ENCODE peak calls at places on chromosomes 4 and X, in seven cellular contexts. One of them, this sample, is unnamed.

GRCh38 chrX:45515262-45516215 is 314.9 kb upstream of the DIPK2B start:
- DNase-seq in HCT116: peak
- DNase-seq in MM.1S: peak
- DNase-seq in PC-3: peak
- DNase-seq in GM23338: peak
- DNase-seq in neural progenitor cell: peak
- DNase-seq in GM23248: peak
- DNase-seq in this sample: peak

GRCh38 chrX:17882680-17883079 is 21.6 kb upstream of the RAI2 start:
- DNase-seq in HCT116: no peak
- DNase-seq in MM.1S: no peak
- DNase-seq in PC-3: peak
- DNase-seq in GM23338: no peak
- DNase-seq in neural progenitor cell: no peak
- DNase-seq in GM23248: no peak
- DNase-seq in this sample: no peak

GRCh38 chr4:152166567-152166966 is 369.3 kb downstream of the FBXW7 start:
- DNase-seq in HCT116: no peak
- DNase-seq in MM.1S: no peak
- DNase-seq in PC-3: no peak
- DNase-seq in GM23338: peak
- DNase-seq in neural progenitor cell: peak
- DNase-seq in GM23248: peak
- DNase-seq in this sample: peak

GRCh38 chrX:100484971-100485370 is 74.9 kb upstream of the PCDH19 start:
- DNase-seq in HCT116: no peak
- DNase-seq in MM.1S: no peak
- DNase-seq in PC-3: no peak
- DNase-seq in GM23338: peak
- DNase-seq in neural progenitor cell: no peak
- DNase-seq in GM23248: no peak
- DNase-seq in this sample: no peak

GRCh38 chrX:151359931-151360871 is 36.8 kb upstream of the VMA21 start:
- DNase-seq in HCT116: no peak
- DNase-seq in MM.1S: peak
- DNase-seq in PC-3: peak
- DNase-seq in GM23338: peak
- DNase-seq in neural progenitor cell: peak
- DNase-seq in GM23248: peak
- DNase-seq in this sample: peak

GRCh38 chrX:103879339-103879738 is 47.3 kb upstream of the RAB9B start:
- DNase-seq in HCT116: no peak
- DNase-seq in MM.1S: no peak
- DNase-seq in PC-3: peak
- DNase-seq in GM23338: no peak
- DNase-seq in neural progenitor cell: no peak
- DNase-seq in GM23248: peak
- DNase-seq in this sample: no peak

GRCh38 chr4:52659722-52660261 is 691 bp upstream of the USP46 start:
- DNase-seq in HCT116: no peak
- DNase-seq in MM.1S: no peak
- DNase-seq in PC-3: peak
- DNase-seq in GM23338: peak
- DNase-seq in neural progenitor cell: peak
- DNase-seq in GM23248: peak
- DNase-seq in this sample: peak

GRCh38 chr4:6152879-6153705 is 47.3 kb downstream of the JAKMIP1 start:
- DNase-seq in HCT116: no peak
- DNase-seq in MM.1S: no peak
- DNase-seq in PC-3: no peak
- DNase-seq in GM23338: no peak
- DNase-seq in neural progenitor cell: no peak
- DNase-seq in GM23248: no peak
- DNase-seq in this sample: no peak

GRCh38 chrX:143635915-143636314 is at the start of gene SLITRK4:
- DNase-seq in HCT116: no peak
- DNase-seq in MM.1S: no peak
- DNase-seq in PC-3: peak
- DNase-seq in GM23338: peak
- DNase-seq in neural progenitor cell: peak
- DNase-seq in GM23248: no peak
- DNase-seq in this sample: peak

GRCh38 chrX:75155830-75156525 is at the start of gene ABCB7:
- DNase-seq in HCT116: peak
- DNase-seq in MM.1S: peak
- DNase-seq in PC-3: peak
- DNase-seq in GM23338: peak
- DNase-seq in neural progenitor cell: peak
- DNase-seq in GM23248: peak
- DNase-seq in this sample: peak

GRCh38 chrX:8404443-8404842 is 60.2 kb upstream of the VCX3B start:
- DNase-seq in HCT116: no peak
- DNase-seq in MM.1S: no peak
- DNase-seq in PC-3: peak
- DNase-seq in GM23338: no peak
- DNase-seq in neural progenitor cell: peak
- DNase-seq in GM23248: no peak
- DNase-seq in this sample: no peak

GRCh38 chr4:108010167-108010566 is 20.5 kb downstream of the HADH start:
- DNase-seq in HCT116: no peak
- DNase-seq in MM.1S: no peak
- DNase-seq in PC-3: peak
- DNase-seq in GM23338: no peak
- DNase-seq in neural progenitor cell: no peak
- DNase-seq in GM23248: peak
- DNase-seq in this sample: no peak

GRCh38 chrX:155048997-155049619 is 21.8 kb downstream of the CMC4 start:
- DNase-seq in HCT116: no peak
- DNase-seq in MM.1S: no peak
- DNase-seq in PC-3: peak
- DNase-seq in GM23338: peak
- DNase-seq in neural progenitor cell: peak
- DNase-seq in GM23248: peak
- DNase-seq in this sample: peak

GRCh38 chrX:9926002-9926401 is 41.2 kb upstream of the CLDN34 start:
- DNase-seq in HCT116: no peak
- DNase-seq in MM.1S: no peak
- DNase-seq in PC-3: no peak
- DNase-seq in GM23338: no peak
- DNase-seq in neural progenitor cell: no peak
- DNase-seq in GM23248: no peak
- DNase-seq in this sample: no peak

GRCh38 chr4:99664703-99665102 is 7.1 kb upstream of the C4orf54 start:
- DNase-seq in HCT116: no peak
- DNase-seq in MM.1S: no peak
- DNase-seq in PC-3: no peak
- DNase-seq in GM23338: no peak
- DNase-seq in neural progenitor cell: no peak
- DNase-seq in GM23248: no peak
- DNase-seq in this sample: no peak

GRCh38 chrX:9882669-9883446 is 84.3 kb upstream of the CLDN34 start:
- DNase-seq in HCT116: no peak
- DNase-seq in MM.1S: no peak
- DNase-seq in PC-3: no peak
- DNase-seq in GM23338: no peak
- DNase-seq in neural progenitor cell: no peak
- DNase-seq in GM23248: no peak
- DNase-seq in this sample: peak

GRCh38 chr4:169260217-169260866 is 10.4 kb downstream of the SH3RF1 start:
- DNase-seq in HCT116: no peak
- DNase-seq in MM.1S: no peak
- DNase-seq in PC-3: no peak
- DNase-seq in GM23338: peak
- DNase-seq in neural progenitor cell: peak
- DNase-seq in GM23248: no peak
- DNase-seq in this sample: no peak

GRCh38 chr4:32140636-32141035 is 1420.5 kb downstream of the PCDH7 start:
- DNase-seq in HCT116: no peak
- DNase-seq in MM.1S: peak
- DNase-seq in PC-3: peak
- DNase-seq in GM23338: no peak
- DNase-seq in neural progenitor cell: no peak
- DNase-seq in GM23248: no peak
- DNase-seq in this sample: peak

GRCh38 chr4:159547645-159548308 is 444.9 kb downstream of the RAPGEF2 start:
- DNase-seq in HCT116: no peak
- DNase-seq in MM.1S: no peak
- DNase-seq in PC-3: peak
- DNase-seq in GM23338: no peak
- DNase-seq in neural progenitor cell: no peak
- DNase-seq in GM23248: peak
- DNase-seq in this sample: no peak

GRCh38 chrX:13938053-13938765 is 91.5 kb downstream of the GEMIN8 start:
- DNase-seq in HCT116: no peak
- DNase-seq in MM.1S: peak
- DNase-seq in PC-3: peak
- DNase-seq in GM23338: peak
- DNase-seq in neural progenitor cell: peak
- DNase-seq in GM23248: peak
- DNase-seq in this sample: peak

GRCh38 chrX:73977542-73978169 is 326.3 kb upstream of the ZCCHC13 start:
- DNase-seq in HCT116: no peak
- DNase-seq in MM.1S: peak
- DNase-seq in PC-3: no peak
- DNase-seq in GM23338: peak
- DNase-seq in neural progenitor cell: peak
- DNase-seq in GM23248: no peak
- DNase-seq in this sample: no peak

GRCh38 chr4:102778720-102779119 is 18.0 kb upstream of the MANBA start:
- DNase-seq in HCT116: no peak
- DNase-seq in MM.1S: no peak
- DNase-seq in PC-3: no peak
- DNase-seq in GM23338: no peak
- DNase-seq in neural progenitor cell: no peak
- DNase-seq in GM23248: no peak
- DNase-seq in this sample: peak

GRCh38 chrX:16730450-16730849 is 11.0 kb downstream of the SYAP1 start:
- DNase-seq in HCT116: no peak
- DNase-seq in MM.1S: no peak
- DNase-seq in PC-3: no peak
- DNase-seq in GM23338: no peak
- DNase-seq in neural progenitor cell: no peak
- DNase-seq in GM23248: no peak
- DNase-seq in this sample: no peak

GRCh38 chr4:153346031-153346430 is 1.5 kb downstream of the MND1 start:
- DNase-seq in HCT116: no peak
- DNase-seq in MM.1S: no peak
- DNase-seq in PC-3: no peak
- DNase-seq in GM23338: no peak
- DNase-seq in neural progenitor cell: no peak
- DNase-seq in GM23248: no peak
- DNase-seq in this sample: no peak

GRCh38 chr4:153346563-153346962 is 2.1 kb downstream of the MND1 start:
- DNase-seq in HCT116: no peak
- DNase-seq in MM.1S: no peak
- DNase-seq in PC-3: no peak
- DNase-seq in GM23338: peak
- DNase-seq in neural progenitor cell: peak
- DNase-seq in GM23248: no peak
- DNase-seq in this sample: no peak

GRCh38 chr4:153345011-153345981 is 808 bp downstream of the MND1 start:
- DNase-seq in HCT116: peak
- DNase-seq in MM.1S: peak
- DNase-seq in PC-3: peak
- DNase-seq in GM23338: peak
- DNase-seq in neural progenitor cell: peak
- DNase-seq in GM23248: peak
- DNase-seq in this sample: peak

GRCh38 chr4:153348006-153348405 is 3.5 kb downstream of the MND1 start:
- DNase-seq in HCT116: no peak
- DNase-seq in MM.1S: no peak
- DNase-seq in PC-3: peak
- DNase-seq in GM23338: no peak
- DNase-seq in neural progenitor cell: no peak
- DNase-seq in GM23248: no peak
- DNase-seq in this sample: peak

DNA sequence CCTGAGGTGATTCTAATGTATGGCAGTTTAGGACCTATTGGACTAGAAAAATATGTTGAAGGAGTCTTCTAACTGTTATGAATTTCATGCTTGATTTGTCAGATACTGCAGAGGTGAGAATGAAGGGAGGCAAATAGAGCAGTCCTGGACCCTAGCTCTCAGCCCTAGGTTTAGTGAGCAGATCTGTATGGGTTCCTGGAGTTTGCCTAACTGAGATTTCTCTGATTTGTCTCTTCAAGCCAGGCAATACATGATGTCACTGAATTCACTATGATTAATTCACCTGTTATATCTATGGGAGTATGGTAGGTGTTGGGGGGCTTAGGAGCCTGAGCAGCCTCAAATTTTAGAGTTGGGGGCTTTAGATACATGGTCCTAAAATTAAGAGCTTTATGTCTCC is 2.6 kb downstream of the MND1 start:
- DNase-seq in HCT116: no peak
- DNase-seq in MM.1S: no peak
- DNase-seq in PC-3: no peak
- DNase-seq in GM23338: no peak
- DNase-seq in neural progenitor cell: no peak
- DNase-seq in GM23248: no peak
- DNase-seq in this sample: no peak
- H3K4me2 ChIP-seq in HCT116: no peak
- H3K4me2 ChIP-seq in MM.1S: no peak
- H3K4me2 ChIP-seq in PC-3: peak
- H3K4me2 ChIP-seq in GM23338: peak
- H3K4me2 ChIP-seq in neural progenitor cell: peak
- H3K4me2 ChIP-seq in GM23248: no peak
- H3K4me2 ChIP-seq in this sample: no peak

DNA sequence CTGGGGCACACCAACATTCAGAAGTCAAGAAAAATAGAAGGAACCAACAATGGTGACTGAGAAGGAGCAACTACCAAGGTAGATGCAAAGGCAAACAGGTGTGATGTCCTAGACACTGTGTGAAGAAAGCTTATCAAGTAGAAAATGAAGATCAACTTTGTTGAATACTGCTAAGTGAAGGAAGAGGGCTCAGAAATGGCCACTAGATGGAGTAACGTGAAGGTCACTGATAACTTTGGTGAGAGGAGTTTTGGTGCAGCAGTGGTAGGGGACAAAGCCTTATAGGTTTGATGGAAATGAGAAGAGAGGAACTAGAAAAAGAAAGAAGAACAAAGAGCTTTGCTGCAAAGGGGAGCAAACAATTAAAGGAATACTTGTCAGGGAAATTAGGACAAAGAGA is 23.5 kb downstream of the OTC start:
- DNase-seq in HCT116: peak
- DNase-seq in MM.1S: peak
- DNase-seq in PC-3: peak
- DNase-seq in GM23338: peak
- DNase-seq in neural progenitor cell: peak
- DNase-seq in GM23248: peak
- DNase-seq in this sample: peak
- TF ChIP-seq EZH2phosphoT487 in HCT116: no peak
- TF ChIP-seq EZH2phosphoT487 in MM.1S: no peak
- TF ChIP-seq EZH2phosphoT487 in PC-3: no peak
- TF ChIP-seq EZH2phosphoT487 in GM23338: no peak
- TF ChIP-seq EZH2phosphoT487 in neural progenitor cell: no peak
- TF ChIP-seq EZH2phosphoT487 in GM23248: no peak
- TF ChIP-seq EZH2phosphoT487 in this sample: no peak

GRCh38 chrX:70013483-70014222 is 36.1 kb downstream of the AWAT2 start:
- DNase-seq in HCT116: no peak
- DNase-seq in MM.1S: no peak
- DNase-seq in PC-3: no peak
- DNase-seq in GM23338: no peak
- DNase-seq in neural progenitor cell: no peak
- DNase-seq in GM23248: no peak
- DNase-seq in this sample: no peak
- TF ChIP-seq EZH2 in HCT116: no peak
- TF ChIP-seq EZH2 in MM.1S: no peak
- TF ChIP-seq EZH2 in PC-3: no peak
- TF ChIP-seq EZH2 in GM23338: no peak
- TF ChIP-seq EZH2 in neural progenitor cell: no peak
- TF ChIP-seq EZH2 in GM23248: no peak
- TF ChIP-seq EZH2 in this sample: no peak

GRCh38 chr4:148023782-148024181 is 291.9 kb downstream of the ARHGAP10 start:
- DNase-seq in HCT116: no peak
- DNase-seq in MM.1S: no peak
- DNase-seq in PC-3: no peak
- DNase-seq in GM23338: no peak
- DNase-seq in neural progenitor cell: no peak
- DNase-seq in GM23248: peak
- DNase-seq in this sample: no peak
- H3K4me2 ChIP-seq in HCT116: no peak
- H3K4me2 ChIP-seq in MM.1S: no peak
- H3K4me2 ChIP-seq in PC-3: no peak
- H3K4me2 ChIP-seq in GM23338: no peak
- H3K4me2 ChIP-seq in neural progenitor cell: no peak
- H3K4me2 ChIP-seq in GM23248: peak
- H3K4me2 ChIP-seq in this sample: no peak

This sample was measured in hepatocyte.